ENCODE peak calls at places on chromosomes 2 and 18, in ten cellular contexts. M, Y, G, L, T, K, X, V, A and O are unnamed samples.

GRCh38 chr2:69316550-69316949 is 70.5 kb downstream of the GFPT1 start:
- DNase-seq in X (no peak), Y (no peak), T (no peak), L (no peak), G (no peak), A (no peak), K (no peak), V (no peak), M (no peak), O (no peak)

GRCh38 chr2:103003750-103004250 is 242.0 kb downstream of the TMEM182 start:
- DNase-seq in G (no peak), L (no peak), T (no peak), V (no peak), M (no peak), A (no peak), X (no peak), Y (no peak), K (no peak), O (no peak)

GRCh38 chr2:134310450-134311079 is 56.7 kb downstream of the MGAT5 start:
- DNase-seq in X (no peak), V (no peak), T (no peak), L (no peak), Y (no peak), A (no peak), M (no peak), K (no peak), G (no peak), O (no peak)

GRCh38 chr2:154568413-154568812 is 130.1 kb upstream of the KCNJ3 start:
- DNase-seq in G (no peak), A (no peak), L (no peak), Y (no peak), X (peak), M (no peak), T (no peak), V (no peak), K (no peak), O (no peak)

GRCh38 chr2:166411473-166412230 is 35.9 kb upstream of the SCN9A start:
- DNase-seq in L (no peak), V (peak), Y (peak), X (no peak), K (no peak), M (no peak), G (peak), T (peak), A (no peak), O (no peak)

GRCh38 chr2:53312721-53313120 is 454.9 kb upstream of the CHAC2 start:
- DNase-seq in K (no peak), A (no peak), T (no peak), V (no peak), M (no peak), G (no peak), X (no peak), L (no peak), Y (no peak), O (no peak)

GRCh38 chr2:197889041-197889440 is 84.6 kb downstream of the PLCL1 start:
- DNase-seq in T (peak), G (peak), A (no peak), M (no peak), V (peak), Y (no peak), K (no peak), L (peak), X (no peak), O (peak)

GRCh38 chr2:69634197-69634821 is 9.2 kb downstream of the AAK1 start:
- DNase-seq in K (no peak), G (peak), V (no peak), Y (no peak), M (no peak), A (no peak), T (peak), L (no peak), X (no peak), O (no peak)

GRCh38 chr18:26207937-26208336 is 18.3 kb upstream of the TAF4B start:
- DNase-seq in V (no peak), A (no peak), L (no peak), G (no peak), K (no peak), Y (no peak), M (no peak), X (no peak), T (no peak), O (no peak)

GRCh38 chr2:229601396-229601795 is 113.0 kb downstream of the DNER start:
- DNase-seq in K (no peak), M (no peak), G (no peak), A (no peak), Y (no peak), T (no peak), L (no peak), X (no peak), V (no peak), O (no peak)

GRCh38 chr2:188580738-188581137 is 289.1 kb downstream of the GULP1 start:
- DNase-seq in X (no peak), A (no peak), M (no peak), Y (no peak), G (no peak), K (no peak), V (no peak), L (no peak), T (peak), O (no peak)

GRCh38 chr18:48602759-48603390 is 64.0 kb downstream of the CTIF start:
- DNase-seq in A (no peak), G (no peak), L (no peak), X (no peak), Y (no peak), T (no peak), V (no peak), K (no peak), M (no peak), O (no peak)

GRCh38 chr18:48608581-48608980 is 69.8 kb downstream of the CTIF start:
- DNase-seq in T (no peak), M (no peak), V (no peak), G (no peak), X (no peak), A (no peak), Y (no peak), L (no peak), K (no peak), O (no peak)

GRCh38 chr18:48607049-48607984 is 68.5 kb downstream of the CTIF start:
- DNase-seq in M (no peak), T (peak), G (peak), K (no peak), V (no peak), X (no peak), Y (no peak), L (no peak), A (no peak), O (no peak)

GRCh38 chr18:48609114-48609513 is 70.3 kb downstream of the CTIF start:
- DNase-seq in G (no peak), K (no peak), M (no peak), V (no peak), A (no peak), L (no peak), T (no peak), Y (no peak), X (no peak), O (no peak)

DNA sequence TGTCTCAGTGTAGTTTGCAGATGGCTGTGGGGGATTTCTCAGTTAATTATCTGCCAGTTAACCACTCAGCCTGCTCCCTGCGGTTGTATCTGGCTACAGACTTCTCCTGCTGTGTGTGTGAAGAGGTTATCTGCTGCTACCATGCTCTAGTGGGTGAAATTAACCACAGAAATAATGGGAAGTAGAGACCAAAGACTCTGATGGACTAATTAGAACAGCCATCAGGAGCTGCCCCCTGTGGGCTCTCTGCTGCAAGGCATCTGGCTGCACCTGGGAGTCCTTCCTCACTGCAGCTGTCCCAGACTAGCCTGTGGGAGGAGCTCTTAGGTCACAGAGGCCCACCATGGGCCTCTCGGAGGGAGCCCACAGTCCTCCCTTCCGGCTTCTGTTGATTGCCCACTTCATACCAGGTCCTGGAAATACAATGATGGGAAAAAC is 66.6 kb downstream of the CTIF start:
- DNase-seq in T (peak), X (peak), M (no peak), Y (peak), V (no peak), A (no peak), L (no peak), K (peak), G (peak), O (peak)
- TF ChIP-seq CTCF in T (peak), X (no peak), M (no peak), Y (peak), V (peak), A (no peak), L (peak), K (no peak), G (peak), O (peak)

DNA sequence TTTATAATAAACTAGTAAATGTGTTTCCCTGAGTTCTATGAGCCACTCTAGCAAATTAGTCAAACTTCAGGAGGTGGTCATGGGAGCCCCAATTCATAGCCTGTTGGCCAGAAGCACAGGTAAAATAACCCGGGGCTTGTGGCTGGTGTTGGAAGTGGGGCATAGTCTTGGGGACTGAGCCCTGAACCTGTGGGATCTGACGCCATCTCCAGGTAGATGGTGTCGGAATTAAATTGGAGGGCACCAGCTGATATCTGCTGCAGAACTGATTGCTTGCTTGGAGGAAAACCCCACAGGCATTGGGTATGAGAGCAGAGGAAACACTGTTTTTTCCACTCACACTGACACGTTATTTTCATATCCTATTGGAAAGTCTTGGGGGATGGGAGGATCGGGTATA is 14.1 kb downstream of the NMS start:
- DNase-seq in K (no peak), M (no peak), X (peak), V (no peak), A (no peak), Y (no peak), L (no peak), T (no peak), G (no peak), O (no peak)
- TF ChIP-seq CTCF in K (no peak), M (no peak), X (no peak), V (no peak), A (no peak), Y (no peak), L (no peak), T (no peak), G (no peak), O (no peak)

GRCh38 chr2:63186331-63186730 is 135.7 kb downstream of the OTX1 start:
- DNase-seq in K (no peak), M (no peak), V (no peak), Y (no peak), X (no peak), A (no peak), G (no peak), T (no peak), L (no peak), O (no peak)

GRCh38 chr2:63194175-63194574 is 143.5 kb downstream of the OTX1 start:
- DNase-seq in G (no peak), M (no peak), L (no peak), A (no peak), V (no peak), X (no peak), Y (no peak), T (no peak), K (no peak), O (no peak)

GRCh38 chr2:63192169-63192888 is 141.7 kb downstream of the OTX1 start:
- DNase-seq in K (no peak), Y (no peak), T (peak), V (no peak), X (no peak), L (no peak), A (no peak), M (no peak), G (no peak), O (no peak)

GRCh38 chr2:63192889-63193778 is 142.5 kb downstream of the OTX1 start:
- DNase-seq in A (no peak), T (peak), V (no peak), K (no peak), L (no peak), X (no peak), Y (no peak), G (no peak), M (no peak), O (no peak)

GRCh38 chr2:63189026-63189425 is 138.4 kb downstream of the OTX1 start:
- DNase-seq in T (peak), V (no peak), M (peak), G (peak), L (no peak), K (peak), A (no peak), X (peak), Y (peak), O (peak)
- TF ChIP-seq CTCF in T (peak), V (peak), M (no peak), G (peak), L (peak), K (peak), A (no peak), X (peak), Y (peak), O (peak)

GRCh38 chr2:217872319-217872718 is 130.5 kb downstream of the TNS1 start:
- DNase-seq in K (no peak), V (no peak), X (no peak), Y (no peak), G (no peak), T (no peak), M (no peak), L (no peak), A (no peak), O (no peak)

GRCh38 chr2:217873371-217873770 is 129.4 kb downstream of the TNS1 start:
- DNase-seq in X (peak), A (no peak), V (no peak), Y (no peak), K (no peak), G (no peak), T (no peak), M (no peak), L (no peak), O (no peak)

GRCh38 chr2:217868911-217869334 is 133.9 kb downstream of the TNS1 start:
- DNase-seq in A (no peak), M (no peak), X (no peak), G (peak), K (no peak), L (no peak), T (no peak), Y (no peak), V (no peak), O (no peak)

GRCh38 chr2:217868265-217868892 is 134.4 kb downstream of the TNS1 start:
- DNase-seq in G (no peak), X (no peak), L (no peak), Y (no peak), V (no peak), T (no peak), K (no peak), M (no peak), A (no peak), O (no peak)

DNA sequence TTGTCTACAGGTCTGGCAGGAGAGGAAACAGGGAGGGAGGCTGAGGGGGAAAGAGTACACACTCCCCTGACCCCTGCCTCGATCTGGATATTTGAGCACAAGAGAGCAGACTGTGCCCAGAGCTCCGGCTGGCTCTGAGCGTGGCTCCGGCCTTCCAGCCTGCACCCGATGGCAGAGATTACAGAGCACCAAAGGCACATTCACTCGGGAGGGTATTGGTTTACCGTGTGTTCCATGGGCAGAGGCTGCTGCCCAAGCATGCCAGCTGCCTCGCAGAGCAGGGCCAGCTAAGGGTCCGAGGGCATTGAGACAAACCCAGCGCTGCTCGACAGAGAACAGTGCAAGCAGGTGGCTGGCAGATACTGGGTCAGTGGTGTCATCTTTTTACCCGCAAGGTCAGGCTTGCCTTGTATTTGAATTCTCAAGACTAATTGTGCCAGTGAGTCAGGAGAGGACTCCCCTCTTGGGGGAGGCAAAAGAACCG is 132.2 kb downstream of the TNS1 start:
- DNase-seq in X (no peak), T (no peak), L (no peak), G (no peak), V (no peak), M (no peak), K (no peak), Y (no peak), A (no peak), O (no peak)
- TF ChIP-seq CTCF in X (no peak), T (no peak), L (no peak), G (no peak), V (no peak), M (no peak), K (no peak), Y (no peak), A (no peak), O (no peak)

DNA sequence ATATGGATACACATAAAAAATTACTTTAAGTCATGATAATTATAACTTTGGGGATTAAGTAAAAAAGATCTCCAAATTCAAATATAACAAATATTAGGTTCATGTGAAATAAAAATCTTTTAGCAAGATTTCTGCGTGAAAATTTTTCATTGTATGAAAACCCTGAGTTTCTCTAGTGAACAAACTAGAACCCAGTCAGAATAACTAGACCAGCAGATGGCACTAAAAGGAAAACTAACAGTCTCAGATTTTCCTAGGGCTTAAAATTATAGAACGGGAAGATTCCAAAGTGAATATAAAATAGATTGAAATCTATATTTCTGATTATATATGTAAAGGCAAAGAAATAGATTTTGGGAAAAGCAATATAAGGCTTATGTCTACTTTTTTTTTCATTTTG is 43.3 kb downstream of the TMEM200C start:
- DNase-seq in T (peak), X (no peak), Y (no peak), K (no peak), M (no peak), V (no peak), L (no peak), G (no peak), A (no peak), O (no peak)
- TF ChIP-seq CTCF in T (no peak), X (no peak), Y (no peak), K (no peak), M (no peak), V (no peak), L (peak), G (no peak), A (no peak), O (peak)

GRCh38 chr2:41283079-41283765 is 764.6 kb upstream of the PKDCC start:
- DNase-seq in L (no peak), X (no peak), T (peak), K (no peak), Y (no peak), M (no peak), G (no peak), A (no peak), V (no peak), O (no peak)
- TF ChIP-seq CTCF in L (no peak), X (no peak), T (peak), K (no peak), Y (no peak), M (no peak), G (no peak), A (no peak), V (no peak), O (no peak)

DNA sequence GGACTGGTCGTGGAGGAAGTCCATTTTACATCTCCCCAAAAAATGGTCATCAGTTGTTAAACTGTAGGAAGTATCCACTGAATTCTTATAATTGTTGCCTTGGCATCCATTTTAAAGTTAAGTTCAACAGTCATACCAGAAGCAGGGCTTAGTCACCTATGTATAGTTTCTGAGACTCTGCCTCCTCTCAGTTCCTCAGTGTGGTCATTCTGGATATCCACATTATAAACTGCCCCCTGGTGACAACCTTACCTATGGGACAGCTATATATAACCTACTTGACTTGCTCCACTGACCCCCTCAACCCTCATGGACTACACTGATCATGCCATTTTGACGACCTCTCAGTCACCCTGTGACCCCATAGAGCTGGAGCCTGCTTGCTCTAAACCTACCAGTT is 617.0 kb downstream of the LRP1B start:
- DNase-seq in M (no peak), A (no peak), T (no peak), Y (no peak), X (no peak), V (no peak), K (no peak), L (peak), G (no peak), O (peak)
- TF ChIP-seq CTCF in M (no peak), A (no peak), T (no peak), Y (no peak), X (no peak), V (no peak), K (no peak), L (no peak), G (no peak), O (no peak)

DNA sequence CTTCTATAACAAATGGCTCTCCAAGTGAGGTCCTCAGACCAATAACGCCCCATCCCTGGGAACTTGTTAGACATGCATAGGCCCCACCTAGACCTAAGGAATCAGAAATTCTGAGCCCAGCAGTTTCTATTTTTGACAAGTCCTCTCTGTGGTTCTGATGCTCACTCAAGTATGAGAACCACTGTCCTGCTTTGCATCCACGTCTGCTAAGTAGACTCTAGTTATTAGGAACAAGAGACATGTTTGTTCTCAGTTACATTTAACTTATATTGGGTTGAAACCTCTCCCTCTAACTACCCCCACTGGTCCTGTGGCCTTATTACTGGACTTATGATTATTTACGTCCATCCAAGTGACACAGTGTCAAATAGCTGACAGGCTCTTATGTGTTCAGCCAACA is 70.3 kb downstream of the TMEM17 start:
- DNase-seq in Y (no peak), M (no peak), K (no peak), V (no peak), L (no peak), G (no peak), A (peak), X (no peak), T (no peak), O (peak)
- TF ChIP-seq CTCF in Y (no peak), M (no peak), K (no peak), V (no peak), L (no peak), G (no peak), A (no peak), X (no peak), T (no peak), O (no peak)